ENCODE peak calls at places on chromosomes 16 and 17, in eight cellular contexts. J, F, M, Y, I, G, X and L are unnamed samples.

GRCh38 chr16:78775161-78775561 is 675.7 kb downstream of the WWOX start:
- DNase-seq in J (no peak), I (no peak), Y (no peak), X (no peak), G (no peak), F (no peak), M (no peak), L (no peak)

GRCh38 chr16:85653226-85653917 is 35.4 kb downstream of the GINS2 start:
- DNase-seq in Y (no peak), F (no peak), I (no peak), M (no peak), G (no peak), X (no peak), J (no peak), L (no peak)

GRCh38 chr16:12866981-12867551 is 34.3 kb upstream of the SHISA9 start:
- DNase-seq in M (no peak), I (no peak), J (no peak), X (no peak), Y (no peak), F (no peak), G (no peak), L (no peak)

GRCh38 chr16:28130099-28131088 is 66.9 kb upstream of the GSG1L start:
- DNase-seq in I (no peak), M (no peak), F (no peak), Y (no peak), J (no peak), X (no peak), G (no peak), L (no peak)

GRCh38 chr16:68116256-68116853 is 31.2 kb downstream of the NFATC3 start:
- DNase-seq in I (no peak), J (no peak), X (peak), G (peak), Y (no peak), F (no peak), M (no peak), L (peak)

GRCh38 chr17:28712037-28712704 is 483 bp upstream of the PROCA1 start:
- DNase-seq in X (peak), Y (no peak), G (no peak), M (peak), J (no peak), F (no peak), I (no peak), L (no peak)

GRCh38 chr17:80428363-80428762 is 13.4 kb downstream of the ENDOV start:
- DNase-seq in G (no peak), Y (no peak), I (no peak), J (no peak), M (no peak), X (no peak), F (no peak), L (no peak)

GRCh38 chr17:15900871-15901270 is 44.1 kb upstream of the ADORA2B start:
- DNase-seq in F (no peak), G (no peak), J (no peak), M (no peak), Y (no peak), X (no peak), I (no peak), L (no peak)

GRCh38 chr17:74442670-74443515 is 11.0 kb downstream of the GPRC5C start:
- DNase-seq in G (no peak), F (peak), X (peak), J (no peak), I (peak), Y (no peak), M (no peak), L (no peak)

GRCh38 chr17:45645330-45645729 is 138.8 kb upstream of the CRHR1 start:
- DNase-seq in F (no peak), I (no peak), Y (no peak), X (no peak), J (no peak), G (no peak), M (no peak), L (no peak)

GRCh38 chr16:4945560-4946502 is 8.9 kb upstream of the PPL start:
- DNase-seq in J (no peak), X (no peak), M (no peak), G (peak), I (no peak), Y (no peak), F (no peak), L (peak)

GRCh38 chr16:81349608-81350305 is 35.0 kb downstream of the GAN start:
- DNase-seq in G (no peak), Y (no peak), I (no peak), F (no peak), X (no peak), J (no peak), M (no peak), L (no peak)

GRCh38 chr16:23398987-23399805 is 53.8 kb downstream of the COG7 start:
- DNase-seq in F (no peak), M (no peak), Y (no peak), I (no peak), G (no peak), J (no peak), X (no peak), L (no peak)

GRCh38 chr16:70548936-70549335 is 25.3 kb downstream of the SF3B3 start:
- DNase-seq in F (no peak), X (no peak), J (no peak), M (no peak), G (no peak), Y (no peak), I (no peak), L (no peak)

GRCh38 chr16:82016964-82017363 is 5.7 kb upstream of the SDR42E1 start:
- DNase-seq in F (no peak), M (no peak), X (no peak), I (no peak), G (peak), J (no peak), Y (no peak), L (peak)

GRCh38 chr17:43840814-43841213 is 6.2 kb upstream of the CD300LG start:
- DNase-seq in J (no peak), Y (no peak), X (no peak), G (no peak), F (no peak), I (no peak), M (no peak), L (no peak)

GRCh38 chr17:9401434-9401833 is 174.2 kb downstream of the STX8 start:
- DNase-seq in J (no peak), G (peak), Y (peak), I (no peak), F (no peak), M (no peak), X (no peak), L (peak)

GRCh38 chr17:28240688-28241340 is 78.2 kb upstream of the TMEM97 start:
- DNase-seq in F (no peak), G (no peak), J (no peak), X (no peak), Y (no peak), I (no peak), M (no peak), L (no peak)

GRCh38 chr17:13230350-13230900 is 212.6 kb upstream of the ELAC2 start:
- DNase-seq in I (no peak), F (no peak), X (no peak), G (no peak), Y (no peak), J (no peak), M (no peak), L (peak)

GRCh38 chr16:50153648-50154368 is 702 bp downstream of the TENT4B start:
- DNase-seq in J (no peak), G (peak), M (no peak), Y (no peak), I (no peak), F (peak), X (no peak), L (peak)

GRCh38 chr16:73306901-73307413 is 259.0 kb upstream of the ZFHX3 start:
- DNase-seq in G (no peak), J (no peak), F (no peak), Y (no peak), I (no peak), X (no peak), M (no peak), L (no peak)

GRCh38 chr16:57512296-57513001 is 23.9 kb downstream of the CCDC102A start:
- DNase-seq in I (no peak), F (no peak), X (no peak), M (no peak), J (no peak), Y (no peak), G (no peak), L (no peak)

GRCh38 chr17:12261354-12261753 is 240.7 kb downstream of the MAP2K4 start:
- DNase-seq in F (no peak), M (no peak), I (no peak), X (no peak), G (no peak), J (no peak), Y (no peak), L (no peak)

GRCh38 chr16:50303041-50303604 is 36.8 kb downstream of the ADCY7 start:
- DNase-seq in Y (no peak), F (no peak), M (no peak), X (no peak), G (no peak), J (no peak), I (no peak), L (no peak)

GRCh38 chr17:58215685-58216084 is 3.4 kb downstream of the MKS1 start:
- DNase-seq in G (no peak), X (peak), J (no peak), Y (no peak), I (no peak), M (no peak), F (no peak), L (no peak)

GRCh38 chr17:20156196-20157077 is 147.3 kb downstream of the SPECC1 start:
- DNase-seq in F (no peak), M (no peak), Y (peak), G (no peak), J (no peak), I (no peak), X (peak), L (peak)